ENCODE peak calls at places on chromosomes 11 and 22, in ten cellular contexts. C is cardiac muscle cell; E is CD8-positive, alpha-beta T cell; G is neural crest cell; D is HCT116; F is transverse colon; X is Calu3; P is GM23338; B is IMR-90; T is B cell. R is an unnamed sample.

GRCh38 chr11:68652683-68653156 is 31.6 kb upstream of the GAL start:
- DNase-seq in C (no peak), E (no peak), G (no peak), D (no peak), F (no peak), X (no peak), P (no peak), B (no peak), T (no peak), R (no peak)

GRCh38 chr22:50306753-50307749 is at the start of gene PLXNB2:
- DNase-seq in C (peak), E (no peak), G (peak), D (peak), F (peak), X (peak), P (peak), B (peak), T (peak), R (no peak)

GRCh38 chr22:39153220-39153860 is 860 bp upstream of the CBX7 start:
- DNase-seq in C (no peak), E (no peak), G (no peak), D (no peak), F (no peak), X (no peak), P (peak), B (no peak), T (no peak), R (no peak)

GRCh38 chr11:119029340-119030028 is 1.2 kb downstream of the SLC37A4 start:
- DNase-seq in C (peak), E (no peak), G (no peak), D (no peak), F (peak), X (peak), P (no peak), B (no peak), T (no peak), R (no peak)

GRCh38 chr11:127017482-127017881 is 16.9 kb upstream of the KIRREL3 start:
- DNase-seq in C (peak), E (no peak), G (peak), D (no peak), F (no peak), X (peak), P (peak), B (peak), T (no peak), R (no peak)

GRCh38 chr22:33923660-33924246 is 3.5 kb upstream of the LARGE1 start:
- DNase-seq in C (peak), E (no peak), G (peak), D (peak), F (peak), X (peak), P (peak), B (peak), T (peak), R (no peak)

GRCh38 chr11:34356576-34356917 is 1.3 kb downstream of the ABTB2 start:
- DNase-seq in C (peak), E (peak), G (peak), D (no peak), F (no peak), X (peak), P (peak), B (peak), T (no peak), R (peak)

GRCh38 chr11:119363874-119364590 is 17.5 kb downstream of the USP2 start:
- DNase-seq in C (peak), E (peak), G (peak), D (no peak), F (peak), X (peak), P (peak), B (no peak), T (peak), R (peak)

GRCh38 chr22:44018594-44018993 is 5.5 kb upstream of the PARVB start:
- DNase-seq in C (no peak), E (no peak), G (no peak), D (no peak), F (no peak), X (no peak), P (no peak), B (no peak), T (no peak), R (no peak)

GRCh38 chr11:75311858-75312288 is 39.6 kb downstream of the ARRB1 start:
- DNase-seq in C (peak), E (no peak), G (no peak), D (no peak), F (peak), X (no peak), P (no peak), B (peak), T (no peak), R (no peak)

GRCh38 chr11:65500262-65501004 is 1.6 kb downstream of the MALAT1 start:
- DNase-seq in C (peak), E (peak), G (peak), D (no peak), F (peak), X (no peak), P (no peak), B (peak), T (no peak), R (peak)

GRCh38 chr11:73194593-73194992 is 23.5 kb upstream of the P2RY2 start:
- DNase-seq in C (no peak), E (no peak), G (no peak), D (no peak), F (peak), X (peak), P (no peak), B (no peak), T (no peak), R (no peak)

GRCh38 chr11:58963551-58964075 is 24.3 kb downstream of the GLYATL1 start:
- DNase-seq in C (peak), E (no peak), G (no peak), D (no peak), F (no peak), X (peak), P (peak), B (peak), T (no peak), R (no peak)

GRCh38 chr11:119660166-119660720 is 68.8 kb downstream of the NECTIN1 start:
- DNase-seq in C (no peak), E (no peak), G (no peak), D (no peak), F (no peak), X (no peak), P (no peak), B (no peak), T (no peak), R (no peak)

GRCh38 chr22:39332441-39333064 is 13.1 kb upstream of the RPL3 start:
- DNase-seq in C (peak), E (no peak), G (no peak), D (no peak), F (no peak), X (peak), P (no peak), B (no peak), T (no peak), R (no peak)

GRCh38 chr11:28606930-28607329 is 498.7 kb downstream of the METTL15 start:
- DNase-seq in C (peak), E (no peak), G (no peak), D (no peak), F (no peak), X (no peak), P (peak), B (no peak), T (no peak), R (no peak)

GRCh38 chr11:26987205-26987604 is 6.7 kb upstream of the FIBIN start:
- DNase-seq in C (peak), E (no peak), G (no peak), D (no peak), F (no peak), X (no peak), P (no peak), B (no peak), T (no peak), R (no peak)

GRCh38 chr11:7167976-7168740 is 79.4 kb downstream of the RBMXL2 start:
- DNase-seq in C (no peak), E (no peak), G (no peak), D (no peak), F (no peak), X (no peak), P (no peak), B (no peak), T (no peak), R (no peak)
- TF ChIP-seq CTCF in C (no peak), E (no peak), G (peak), D (peak), F (no peak), X (no peak), P (no peak), B (no peak), T (no peak), R (no peak)

DNA sequence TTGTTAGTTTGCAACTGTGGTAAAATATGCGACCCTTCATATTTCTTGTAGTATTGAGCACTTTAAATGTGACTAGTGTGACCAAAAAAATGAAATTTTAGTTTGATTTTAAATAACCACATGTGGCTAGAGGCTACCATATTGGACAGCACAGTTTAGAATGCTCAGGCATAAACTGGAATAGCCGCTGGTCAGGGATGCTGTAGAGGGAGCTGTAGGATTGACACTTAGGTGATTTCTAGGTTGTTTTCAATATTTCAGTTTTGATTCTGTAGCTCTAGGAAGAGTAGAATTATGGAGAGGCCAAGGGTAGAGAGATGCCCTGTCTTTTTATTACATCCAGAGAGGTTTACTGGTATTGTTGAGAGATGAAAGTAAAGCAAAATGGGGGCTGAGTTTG is 10.8 kb upstream of the VSIG10L2 start:
- DNase-seq in C (no peak), E (no peak), G (no peak), D (no peak), F (no peak), X (no peak), P (no peak), B (no peak), T (no peak), R (no peak)
- TF ChIP-seq CTCF in C (no peak), E (no peak), G (no peak), D (no peak), F (no peak), X (no peak), P (peak), B (no peak), T (no peak), R (no peak)

DNA sequence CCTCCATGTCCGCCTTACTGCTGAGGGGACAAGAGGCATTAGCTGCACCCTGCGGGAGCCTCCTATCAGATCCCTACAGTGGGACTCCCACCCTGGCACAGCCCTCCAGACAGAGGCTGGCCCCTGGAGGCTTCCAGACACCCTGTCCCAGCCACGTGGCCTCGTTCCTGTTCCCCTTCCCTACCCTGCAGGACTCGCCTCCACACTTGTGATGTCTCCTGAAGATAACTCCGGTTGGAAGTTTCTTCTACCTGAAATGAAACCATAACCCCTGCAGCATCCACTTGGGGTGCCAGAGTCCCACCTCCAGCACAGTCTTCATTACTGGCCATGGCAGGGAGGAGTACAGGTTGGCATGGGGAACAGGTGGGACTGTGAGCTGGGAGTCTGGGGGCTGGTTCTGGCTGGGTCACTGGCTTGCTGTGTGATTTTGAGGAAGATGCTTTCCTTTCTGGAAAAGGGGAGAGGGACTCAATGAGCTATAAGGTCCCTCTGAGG is 4.9 kb upstream of the SH3BP1 start:
- DNase-seq in C (no peak), E (no peak), G (no peak), D (no peak), F (no peak), X (no peak), P (peak), B (no peak), T (no peak), R (no peak)
- TF ChIP-seq CTCF in C (peak), E (no peak), G (no peak), D (peak), F (peak), X (no peak), P (peak), B (peak), T (no peak), R (no peak)

GRCh38 chr22:27405672-27406388 is 395.7 kb downstream of the MN1 start:
- DNase-seq in C (peak), E (no peak), G (peak), D (peak), F (peak), X (peak), P (peak), B (peak), T (peak), R (no peak)
- TF ChIP-seq CTCF in C (peak), E (no peak), G (peak), D (peak), F (peak), X (peak), P (peak), B (peak), T (no peak), R (peak)

DNA sequence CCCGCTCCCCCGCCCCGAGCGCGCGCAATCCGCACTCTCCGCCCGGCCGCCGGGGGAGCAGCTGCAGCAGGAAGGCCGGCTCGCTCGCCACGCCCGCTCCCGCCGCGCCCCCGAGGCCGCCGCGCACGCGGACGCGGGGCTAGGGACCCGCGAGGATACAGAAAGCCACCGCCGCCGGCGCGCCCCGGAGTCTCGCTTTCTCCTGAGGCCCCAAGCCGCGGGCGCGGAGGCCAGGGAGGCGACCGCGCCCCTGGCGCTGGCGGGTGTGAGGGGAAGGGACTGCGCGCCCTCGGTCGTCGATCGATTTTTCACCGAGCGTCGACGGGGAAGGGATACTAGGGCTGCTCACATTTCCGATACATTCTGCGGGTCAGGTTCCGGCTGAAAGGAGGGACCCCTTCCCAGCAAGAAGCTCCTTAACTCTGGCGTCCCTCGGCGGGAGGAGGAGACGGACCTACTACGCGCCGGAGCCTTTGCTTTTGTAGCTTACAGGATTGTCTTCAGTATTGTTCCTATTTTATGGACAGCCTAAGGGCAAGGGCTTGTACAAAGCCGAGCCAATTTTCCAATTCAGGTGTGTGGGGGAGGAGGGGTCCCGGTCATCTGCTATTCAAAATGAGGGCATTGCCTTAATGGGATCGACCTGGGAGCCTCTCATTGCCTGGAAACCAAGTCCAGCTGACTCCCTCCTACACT is 416 bp upstream of the GAB2 start:
- DNase-seq in C (peak), E (peak), G (peak), D (peak), F (peak), X (peak), P (peak), B (peak), T (peak), R (peak)
- TF ChIP-seq CTCF in C (no peak), E (no peak), G (peak), D (peak), F (peak), X (no peak), P (no peak), B (peak), T (no peak), R (no peak)

GRCh38 chr22:21807545-21807944 is 59.9 kb downstream of the MAPK1 start:
- DNase-seq in C (peak), E (no peak), G (no peak), D (no peak), F (no peak), X (no peak), P (no peak), B (peak), T (no peak), R (no peak)

GRCh38 chr22:21803859-21804258 is 63.6 kb downstream of the MAPK1 start:
- DNase-seq in C (no peak), E (no peak), G (no peak), D (no peak), F (no peak), X (no peak), P (no peak), B (no peak), T (no peak), R (no peak)

GRCh38 chr22:21802056-21802455 is 65.4 kb downstream of the MAPK1 start:
- DNase-seq in C (no peak), E (no peak), G (no peak), D (no peak), F (no peak), X (no peak), P (no peak), B (peak), T (no peak), R (no peak)

GRCh38 chr22:21800552-21801303 is 65.1 kb upstream of the YPEL1 start:
- DNase-seq in C (no peak), E (no peak), G (no peak), D (no peak), F (no peak), X (no peak), P (no peak), B (no peak), T (no peak), R (no peak)

GRCh38 chr22:21802673-21803072 is 64.8 kb downstream of the MAPK1 start:
- DNase-seq in C (no peak), E (no peak), G (no peak), D (no peak), F (no peak), X (no peak), P (no peak), B (no peak), T (no peak), R (no peak)
- TF ChIP-seq CTCF in C (no peak), E (no peak), G (no peak), D (no peak), F (no peak), X (no peak), P (no peak), B (no peak), T (no peak), R (no peak)

DNA sequence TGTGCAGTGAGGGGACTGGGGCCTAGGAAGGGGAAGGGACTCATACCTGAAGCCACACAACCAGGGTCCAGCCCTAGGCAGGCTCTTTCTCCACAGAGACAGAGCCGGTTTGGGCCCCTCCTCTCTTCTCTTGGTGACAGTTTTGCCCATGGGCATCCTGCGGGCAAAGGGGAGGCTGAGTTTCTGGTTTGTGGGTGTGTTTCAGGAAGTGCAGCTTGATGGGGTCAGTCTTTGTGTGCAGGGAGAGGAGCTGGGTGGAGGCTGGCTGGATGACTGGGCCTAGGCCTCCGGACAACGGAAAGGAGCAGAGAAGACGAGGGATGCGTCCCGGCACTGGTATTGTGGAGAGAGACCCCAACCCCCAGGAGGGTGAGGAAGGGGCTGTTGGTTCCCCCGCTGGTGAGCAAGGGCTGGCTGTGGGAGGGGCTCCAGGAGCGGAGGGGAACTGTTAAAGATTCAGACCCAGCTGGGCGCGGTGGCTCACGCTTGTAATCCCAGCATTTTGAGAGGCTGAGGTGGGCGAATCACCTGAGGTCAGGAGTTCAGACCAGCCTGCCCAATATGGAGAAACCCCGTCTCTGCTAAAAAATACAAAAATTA is 23.4 kb upstream of the CELSR1 start:
- DNase-seq in C (no peak), E (no peak), G (no peak), D (no peak), F (no peak), X (no peak), P (no peak), B (no peak), T (no peak), R (no peak)
- TF ChIP-seq CTCF in C (no peak), E (no peak), G (no peak), D (no peak), F (no peak), X (no peak), P (no peak), B (no peak), T (no peak), R (no peak)

R was measured in natural killer cell.